ENCODE peak calls at places on chromosome 6, in six cellular contexts. T is GM12878, J is GM12892, F is H1, O is HepG2, D is K562. N is an unnamed sample.

GRCh38 chr6:89941031-89941775 is 46.9 kb downstream of the GJA10 start:
- DNase-seq in J (no peak), T (no peak), O (peak), F (no peak), D (no peak), N (no peak)

GRCh38 chr6:149271348-149272340 is 45.9 kb upstream of the TAB2 start:
- DNase-seq in J (no peak), T (peak), F (no peak), D (no peak), O (no peak), N (no peak)

GRCh38 chr6:17987576-17988421 is at the start of gene KIF13A:
- DNase-seq in T (no peak), O (peak), J (peak), F (no peak), D (peak), N (peak)

GRCh38 chr6:154595997-154596396 is 85.5 kb upstream of the CNKSR3 start:
- DNase-seq in T (no peak), F (no peak), O (no peak), J (no peak), D (no peak), N (no peak)

GRCh38 chr6:27288136-27289044 is 23.7 kb downstream of the POM121L2 start:
- DNase-seq in D (peak), F (no peak), T (no peak), O (no peak), J (no peak), N (no peak)

GRCh38 chr6:2641044-2641673 is 109.6 kb downstream of the MYLK4 start:
- DNase-seq in J (no peak), D (no peak), O (no peak), T (no peak), F (no peak), N (peak)

GRCh38 chr6:27720607-27721580 is 191.3 kb downstream of the OR2B2 start:
- DNase-seq in F (peak), O (peak), J (no peak), D (peak), T (no peak), N (no peak)

GRCh38 chr6:25918083-25918683 is 12.3 kb downstream of the SLC17A2 start:
- DNase-seq in J (no peak), D (no peak), O (no peak), T (no peak), F (no peak), N (no peak)

GRCh38 chr6:118933855-118934460 is 1.0 kb downstream of the MCM9 start:
- DNase-seq in D (no peak), J (no peak), O (no peak), F (no peak), T (no peak), N (no peak)

GRCh38 chr6:32239462-32239861 is 15.6 kb upstream of the NOTCH4 start:
- DNase-seq in J (no peak), F (no peak), D (no peak), T (no peak), O (no peak), N (no peak)

GRCh38 chr6:8057263-8057662 is 6.9 kb downstream of the BLOC1S5 start:
- DNase-seq in T (no peak), O (no peak), J (no peak), D (no peak), F (no peak), N (no peak)

GRCh38 chr6:113924199-113924791 is 46.7 kb downstream of the HDAC2 start:
- DNase-seq in D (no peak), J (no peak), F (no peak), T (no peak), O (no peak), N (no peak)

GRCh38 chr6:110814488-110815259 is 595 bp downstream of the CDK19 start:
- DNase-seq in T (no peak), F (no peak), J (peak), O (no peak), D (peak), N (peak)

GRCh38 chr6:17971128-17972073 is 16.0 kb downstream of the KIF13A start:
- DNase-seq in F (no peak), D (no peak), O (no peak), T (no peak), J (no peak), N (no peak)

GRCh38 chr6:117615981-117616961 is 14.0 kb upstream of the GOPC start:
- DNase-seq in F (no peak), J (no peak), O (no peak), T (no peak), D (no peak), N (no peak)

GRCh38 chr6:35052694-35053565 is 88.2 kb downstream of the TCP11 start:
- DNase-seq in O (no peak), J (no peak), D (no peak), T (no peak), F (no peak), N (no peak)

GRCh38 chr6:21997414-21998037 is 299.3 kb downstream of the PRL start:
- DNase-seq in J (no peak), T (no peak), F (no peak), D (peak), O (no peak), N (no peak)

GRCh38 chr6:169386431-169387057 is 132.9 kb upstream of the THBS2 start:
- DNase-seq in T (no peak), J (no peak), D (no peak), O (no peak), F (no peak), N (no peak)

GRCh38 chr6:14921170-14921569 is 324.7 kb upstream of the JARID2 start:
- DNase-seq in T (no peak), O (no peak), F (no peak), J (no peak), D (peak), N (no peak)
- TF ChIP-seq POLR2AphosphoS5 in T (no peak), O (no peak), F (no peak), J (no peak), D (no peak), N (no peak)

DNA sequence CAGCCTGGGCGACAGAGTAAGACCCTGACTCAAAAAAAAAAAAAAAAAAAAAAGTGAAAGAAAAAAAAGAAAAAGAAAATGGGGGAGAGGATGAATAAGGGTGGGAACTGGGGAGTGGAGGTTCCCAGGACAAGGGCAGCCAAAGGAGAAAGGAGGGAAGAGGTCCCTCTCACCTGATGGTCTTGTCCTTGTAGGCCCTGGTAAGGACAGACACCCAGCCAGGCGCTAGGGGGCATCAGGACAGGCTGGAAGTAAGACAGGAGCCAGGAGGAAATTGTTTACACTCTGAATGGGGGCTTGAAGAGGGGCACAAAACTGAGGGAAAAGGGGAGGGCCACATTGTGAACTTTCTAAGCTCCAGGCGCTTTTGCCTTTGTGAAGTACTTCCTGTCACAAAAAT is 2.3 kb upstream of the ALDH5A1 start:
- DNase-seq in T (no peak), F (no peak), D (peak), J (no peak), O (peak), N (no peak)
- TF ChIP-seq TAF1 in T (no peak), F (no peak), D (no peak), J (no peak), O (no peak), N (no peak)

GRCh38 chr6:43455034-43455747 is at the start of gene DLK2:
- DNase-seq in F (no peak), D (peak), J (peak), O (no peak), T (no peak), N (peak)
- TF ChIP-seq POLR2AphosphoS5 in F (no peak), D (no peak), J (no peak), O (no peak), T (no peak), N (no peak)

GRCh38 chr6:9140861-9141534 is 705.7 kb upstream of the SLC35B3 start:
- DNase-seq in O (no peak), D (no peak), F (no peak), J (no peak), T (no peak), N (no peak)
- TF ChIP-seq TAF1 in O (no peak), D (no peak), F (no peak), J (no peak), T (no peak), N (no peak)

DNA sequence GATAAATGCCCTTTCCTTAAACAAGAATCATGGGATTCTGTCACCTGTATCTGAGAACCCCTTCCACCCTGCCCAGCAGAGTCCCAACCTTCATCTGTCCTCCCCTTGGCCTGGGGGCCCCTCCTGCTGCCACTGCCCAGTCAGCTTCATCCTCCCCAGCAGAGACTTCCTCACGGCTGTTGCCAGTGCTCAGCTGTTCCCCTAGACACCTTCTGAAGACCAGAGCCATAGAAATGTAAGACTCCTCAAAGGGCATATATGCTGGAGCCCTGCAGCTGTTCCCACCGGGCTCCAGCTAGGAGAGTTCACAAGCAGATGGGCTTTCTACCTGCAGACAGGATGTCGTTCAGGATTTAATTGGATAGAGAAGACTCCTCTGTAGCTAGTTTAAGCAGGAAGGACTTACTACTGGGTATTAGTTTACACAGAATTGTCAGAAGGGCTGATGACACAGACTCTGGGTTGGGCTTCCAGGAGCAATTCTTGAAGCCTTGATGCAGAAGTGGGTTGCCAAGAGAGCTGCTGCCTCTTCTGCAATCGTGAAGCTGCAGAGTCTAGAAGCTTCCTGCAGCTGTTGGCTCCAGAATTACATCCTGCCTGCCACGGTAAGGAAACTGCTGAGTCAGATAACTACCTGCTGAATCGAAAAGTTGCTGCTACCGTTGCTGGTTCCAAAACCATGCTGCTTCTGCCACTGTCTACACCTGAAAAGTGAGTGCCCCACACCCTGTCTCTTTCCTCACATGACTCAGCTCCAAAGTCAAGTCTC is 57.1 kb upstream of the MLN start:
- DNase-seq in T (no peak), O (no peak), F (no peak), J (no peak), D (no peak), N (no peak)
- TF ChIP-seq POLR2AphosphoS5 in T (no peak), O (no peak), F (no peak), J (no peak), D (no peak), N (no peak)

GRCh38 chr6:168223150-168223549 is 96.4 kb downstream of the DACT2 start:
- DNase-seq in O (no peak), F (no peak), T (no peak), J (no peak), D (no peak), N (no peak)

GRCh38 chr6:168221497-168222079 is 98.0 kb downstream of the DACT2 start:
- DNase-seq in D (no peak), F (no peak), T (no peak), O (no peak), J (no peak), N (no peak)

GRCh38 chr6:168221000-168221399 is 98.6 kb downstream of the DACT2 start:
- DNase-seq in D (no peak), T (no peak), J (no peak), F (no peak), O (no peak), N (no peak)

GRCh38 chr6:168223755-168224154 is 95.8 kb downstream of the DACT2 start:
- DNase-seq in J (no peak), O (no peak), F (no peak), T (no peak), D (no peak), N (no peak)

DNA sequence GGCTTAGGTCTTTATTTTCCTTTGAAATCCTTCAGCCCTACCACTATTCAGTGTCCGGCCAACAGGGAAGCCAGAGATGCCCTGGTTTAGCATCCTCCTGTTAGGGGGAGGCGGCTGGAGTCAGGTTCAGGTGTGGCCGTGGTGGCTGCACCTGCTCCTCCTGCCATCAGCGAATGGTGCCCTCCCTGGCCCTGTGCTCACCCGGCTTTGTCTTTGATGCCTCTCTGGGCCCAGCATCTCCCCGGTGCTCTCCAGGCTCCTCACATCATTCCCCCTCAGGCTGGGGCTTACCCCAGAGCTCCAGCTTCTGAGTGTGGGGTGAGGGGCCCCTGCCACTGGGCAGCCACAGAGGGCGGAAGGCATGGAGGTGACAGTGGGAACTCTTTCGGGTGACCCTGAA is 97.3 kb downstream of the DACT2 start:
- DNase-seq in D (no peak), T (no peak), F (no peak), J (no peak), O (no peak), N (no peak)
- TF ChIP-seq TAF1 in D (no peak), T (no peak), F (no peak), J (no peak), O (no peak), N (no peak)

N was measured in GM12891.